ENCODE peak calls at places on chromosomes 12 and 14, in eight cellular contexts. S, V, P, Y, Z, X, J and G are unnamed samples.

GRCh38 chr12:29517265-29517664 is 19.8 kb upstream of the OVCH1 start:
- DNase-seq in X (no peak), Y (no peak), S (no peak), V (no peak), P (no peak), J (no peak), Z (no peak), G (no peak)

GRCh38 chr14:94051779-94052178 is 25.6 kb downstream of the OTUB2 start:
- DNase-seq in S (no peak), J (no peak), X (no peak), V (no peak), P (peak; percentile 43), Z (no peak), Y (peak; percentile 25), G (no peak)

GRCh38 chr12:76685246-76685678 is 78.7 kb upstream of the ZDHHC17 start:
- DNase-seq in X (peak; percentile 31), Y (no peak), J (no peak), P (peak; percentile 58), V (peak; percentile 46), S (no peak), Z (no peak), G (no peak)

GRCh38 chr12:75706786-75707605 is 195.6 kb upstream of the KRR1 start:
- DNase-seq in V (no peak), S (no peak), X (no peak), Z (no peak), P (no peak), Y (no peak), J (no peak), G (no peak)

GRCh38 chr14:24858052-24858451 is 191.9 kb downstream of the STXBP6 start:
- DNase-seq in V (peak; percentile 71), S (no peak), Z (no peak), P (no peak), Y (no peak), J (no peak), X (no peak), G (no peak)

GRCh38 chr14:56199095-56199975 is 81.1 kb downstream of the PELI2 start:
- DNase-seq in S (no peak), V (no peak), J (no peak), P (peak; percentile 75), X (no peak), Z (no peak), Y (no peak), G (no peak)

GRCh38 chr12:12722351-12723146 is 5.4 kb downstream of the CDKN1B start:
- DNase-seq in V (no peak), X (no peak), S (no peak), P (no peak), J (no peak), Z (no peak), Y (no peak), G (peak; percentile 70)

GRCh38 chr14:59463773-59464650 is 1.2 kb downstream of the GPR135 start:
- DNase-seq in J (peak; percentile 49), Y (no peak), X (peak; percentile 41), Z (no peak), S (no peak), V (peak; percentile 64), P (peak; percentile 77), G (no peak)

GRCh38 chr14:50801706-50802105 is 29.3 kb downstream of the NIN start:
- DNase-seq in S (no peak), V (no peak), Y (no peak), J (no peak), Z (no peak), P (no peak), X (no peak), G (no peak)

GRCh38 chr12:30329281-30329680 is 366.4 kb downstream of the IPO8 start:
- DNase-seq in X (no peak), V (no peak), P (no peak), Y (no peak), S (no peak), J (no peak), Z (no peak), G (no peak)

GRCh38 chr12:123059501-123059900 is 79.0 kb downstream of the ARL6IP4 start:
- DNase-seq in Z (no peak), Y (no peak), P (no peak), X (no peak), J (no peak), S (no peak), V (no peak), G (no peak)

GRCh38 chr12:52311282-52311643 is 9.9 kb downstream of the KRT83 start:
- DNase-seq in V (no peak), X (no peak), S (no peak), Z (no peak), P (no peak), J (no peak), Y (no peak), G (no peak)

GRCh38 chr12:52307836-52308806 is 13.1 kb downstream of the KRT83 start:
- DNase-seq in V (peak; percentile 89), Y (peak; percentile 60), Z (peak; percentile 67), X (peak; percentile 55), J (no peak), P (peak; percentile 69), S (peak; percentile 49), G (peak; percentile 23)

GRCh38 chr12:52305921-52306705 is 14.8 kb upstream of the KRT81 start:
- DNase-seq in Y (no peak), V (peak; percentile 26), Z (no peak), S (no peak), P (no peak), X (no peak), J (no peak), G (no peak)

GRCh38 chr12:52310622-52311281 is 10.4 kb downstream of the KRT83 start:
- DNase-seq in J (no peak), Z (no peak), X (no peak), Y (no peak), S (peak; percentile 51), V (no peak), P (no peak), G (no peak)

GRCh38 chr12:52308807-52309425 is 12.3 kb downstream of the KRT83 start:
- DNase-seq in Z (no peak), X (no peak), J (no peak), V (no peak), P (no peak), S (no peak), Y (no peak), G (no peak)
- H3K4me3 ChIP-seq in Z (peak overlapping the region; percentile 42), X (no peak overlapping the region), J (no peak overlapping the region), V (peak overlapping the region; percentile 64), P (no peak overlapping the region), S (peak overlapping the region; percentile 71), Y (no peak overlapping the region), G (no peak overlapping the region)

DNA sequence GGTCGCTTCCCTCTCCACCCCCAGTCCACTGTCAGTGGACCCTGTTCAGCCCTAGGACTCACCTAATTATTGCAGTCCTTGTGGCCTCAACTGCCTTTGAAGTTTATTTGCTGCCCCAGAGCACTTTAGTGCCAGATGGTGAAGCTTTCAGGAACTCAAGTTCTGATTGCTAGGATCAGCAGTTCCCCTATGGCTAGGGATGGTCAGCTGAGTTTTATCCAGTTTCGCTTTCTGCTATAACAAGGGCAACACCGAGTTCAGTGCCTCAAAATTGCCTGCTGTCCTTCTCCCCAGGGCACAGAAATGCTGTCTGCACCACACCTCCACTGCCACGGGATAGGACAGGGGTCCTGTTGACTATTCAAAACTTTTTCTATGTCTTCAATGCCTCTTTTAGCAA is 295.0 kb downstream of the GPHN start:
- DNase-seq in J (no peak), S (no peak), Y (no peak), P (no peak), V (no peak), Z (no peak), X (no peak), G (no peak)
- H3K27ac ChIP-seq in J (no peak overlapping the region), S (no peak overlapping the region), Y (no peak overlapping the region), P (no peak overlapping the region), V (no peak overlapping the region), Z (no peak overlapping the region), X (no peak overlapping the region), G (no peak overlapping the region)

GRCh38 chr14:99891900-99892299 is 98.7 kb downstream of the EML1 start:
- DNase-seq in S (no peak), V (no peak), Z (no peak), P (no peak), X (no peak), J (no peak), Y (no peak), G (no peak)

GRCh38 chr14:99899578-99900178 is 106.5 kb downstream of the EML1 start:
- DNase-seq in Z (no peak), P (no peak), J (no peak), Y (no peak), V (peak; percentile 65), X (no peak), S (no peak), G (no peak)

GRCh38 chr14:99891266-99891665 is 98.1 kb downstream of the EML1 start:
- DNase-seq in X (no peak), Z (no peak), V (no peak), Y (no peak), J (no peak), P (no peak), S (no peak), G (no peak)

GRCh38 chr14:99892406-99892805 is 99.2 kb downstream of the EML1 start:
- DNase-seq in J (no peak), X (no peak), Y (no peak), Z (no peak), S (no peak), V (no peak), P (no peak), G (no peak)

GRCh38 chr14:99896371-99896770 is 103.2 kb downstream of the EML1 start:
- DNase-seq in Y (no peak), J (no peak), X (no peak), P (no peak), S (no peak), Z (no peak), V (no peak), G (no peak)
- H3K4me3 ChIP-seq in Y (no peak overlapping the region), J (no peak overlapping the region), X (no peak overlapping the region), P (no peak overlapping the region), S (no peak overlapping the region), Z (no peak overlapping the region), V (no peak overlapping the region), G (no peak overlapping the region)

DNA sequence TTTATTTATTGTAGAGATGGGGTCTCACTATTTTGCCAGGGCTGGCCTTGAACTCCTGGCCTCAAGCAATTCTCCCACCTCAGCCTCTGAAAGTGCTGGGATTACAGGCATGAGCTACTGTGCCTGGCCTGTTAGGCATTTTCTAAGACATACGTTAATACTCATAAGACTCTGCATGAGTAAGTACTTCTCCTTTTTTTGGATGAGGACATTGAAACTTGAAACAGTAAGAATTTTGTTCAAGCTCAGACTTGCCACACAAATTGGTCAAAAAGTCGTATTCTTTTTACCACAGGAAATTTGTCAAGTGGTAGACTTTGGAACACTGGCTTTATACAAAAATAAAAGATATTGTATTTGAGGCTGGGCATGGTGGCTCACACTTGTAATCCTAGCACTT is 187.4 kb upstream of the RASSF8 start:
- DNase-seq in J (no peak), Y (no peak), S (no peak), P (no peak), V (no peak), Z (no peak), X (no peak), G (no peak)
- H3K27ac ChIP-seq in J (no peak overlapping the region), Y (no peak overlapping the region), S (no peak overlapping the region), P (no peak overlapping the region), V (no peak overlapping the region), Z (no peak overlapping the region), X (no peak overlapping the region), G (no peak overlapping the region)

GRCh38 chr12:124940143-124940392 is 25.6 kb upstream of the UBC start:
- DNase-seq in J (no peak), X (no peak), P (no peak), Z (no peak), S (no peak), Y (no peak), V (no peak), G (no peak)
- H3K4me3 ChIP-seq in J (peak overlapping the region; percentile 72), X (peak overlapping the region; percentile 52), P (peak overlapping the region; percentile 51), Z (peak overlapping the region; percentile 53), S (peak overlapping the region; percentile 67), Y (no peak overlapping the region), V (peak overlapping the region; percentile 53), G (peak overlapping the region; percentile 95)